ENCODE peak calls at places on chromosome 15, in six cellular contexts. One of them, this sample, is unnamed.

GRCh38 chr15:77370580-77370979 is 49.3 kb downstream of the PEAK1 start:
- DNase-seq in foreskin fibroblast: peak
- DNase-seq in psoas muscle: no peak
- DNase-seq in OCI-LY7: no peak
- DNase-seq in left lung: no peak
- DNase-seq in fibroblast of pulmonary artery: peak
- DNase-seq in this sample: no peak

GRCh38 chr15:71440479-71441071 is 325.3 kb downstream of the THSD4 start:
- DNase-seq in foreskin fibroblast: peak
- DNase-seq in fibroblast of pulmonary artery: peak
- DNase-seq in OCI-LY7: peak
- DNase-seq in left lung: no peak
- DNase-seq in psoas muscle: no peak
- DNase-seq in this sample: peak

GRCh38 chr15:91270747-91271146 is 170.7 kb downstream of the SV2B start:
- DNase-seq in OCI-LY7: no peak
- DNase-seq in fibroblast of pulmonary artery: no peak
- DNase-seq in left lung: no peak
- DNase-seq in psoas muscle: no peak
- DNase-seq in foreskin fibroblast: no peak
- DNase-seq in this sample: no peak

GRCh38 chr15:25830844-25831443 is 32.2 kb downstream of the ATP10A start:
- DNase-seq in fibroblast of pulmonary artery: peak
- DNase-seq in OCI-LY7: no peak
- DNase-seq in foreskin fibroblast: peak
- DNase-seq in left lung: no peak
- DNase-seq in psoas muscle: peak
- DNase-seq in this sample: peak

GRCh38 chr15:85582719-85583089 is 202.3 kb downstream of the AKAP13 start:
- DNase-seq in left lung: no peak
- DNase-seq in fibroblast of pulmonary artery: no peak
- DNase-seq in OCI-LY7: peak
- DNase-seq in psoas muscle: peak
- DNase-seq in foreskin fibroblast: peak
- DNase-seq in this sample: no peak

GRCh38 chr15:85494035-85494793 is 113.8 kb downstream of the AKAP13 start:
- DNase-seq in fibroblast of pulmonary artery: peak
- DNase-seq in left lung: no peak
- DNase-seq in OCI-LY7: no peak
- DNase-seq in foreskin fibroblast: peak
- DNase-seq in psoas muscle: no peak
- DNase-seq in this sample: peak

GRCh38 chr15:68792901-68793766 is 27.6 kb downstream of the ANP32A start:
- DNase-seq in left lung: peak
- DNase-seq in fibroblast of pulmonary artery: no peak
- DNase-seq in foreskin fibroblast: no peak
- DNase-seq in OCI-LY7: no peak
- DNase-seq in psoas muscle: no peak
- DNase-seq in this sample: peak

GRCh38 chr15:91214675-91215590 is 114.9 kb downstream of the SV2B start:
- DNase-seq in psoas muscle: no peak
- DNase-seq in foreskin fibroblast: no peak
- DNase-seq in OCI-LY7: no peak
- DNase-seq in left lung: no peak
- DNase-seq in fibroblast of pulmonary artery: no peak
- DNase-seq in this sample: no peak

GRCh38 chr15:87322223-87322622 is 934.3 kb downstream of the NTRK3 start:
- DNase-seq in OCI-LY7: no peak
- DNase-seq in left lung: no peak
- DNase-seq in foreskin fibroblast: no peak
- DNase-seq in fibroblast of pulmonary artery: no peak
- DNase-seq in psoas muscle: no peak
- DNase-seq in this sample: no peak

GRCh38 chr15:46309914-46310313 is 675.1 kb downstream of the SQOR start:
- DNase-seq in fibroblast of pulmonary artery: no peak
- DNase-seq in left lung: no peak
- DNase-seq in OCI-LY7: no peak
- DNase-seq in foreskin fibroblast: no peak
- DNase-seq in psoas muscle: no peak
- DNase-seq in this sample: no peak

GRCh38 chr15:43209059-43209824 is 11.6 kb downstream of the EPB42 start:
- DNase-seq in OCI-LY7: no peak
- DNase-seq in psoas muscle: no peak
- DNase-seq in left lung: no peak
- DNase-seq in foreskin fibroblast: peak
- DNase-seq in fibroblast of pulmonary artery: peak
- DNase-seq in this sample: peak

GRCh38 chr15:87940763-87941162 is 315.8 kb downstream of the NTRK3 start:
- DNase-seq in fibroblast of pulmonary artery: no peak
- DNase-seq in left lung: no peak
- DNase-seq in OCI-LY7: no peak
- DNase-seq in psoas muscle: no peak
- DNase-seq in foreskin fibroblast: no peak
- DNase-seq in this sample: no peak

GRCh38 chr15:25185791-25186190 is 231.0 kb downstream of the SNRPN start:
- DNase-seq in psoas muscle: peak
- DNase-seq in fibroblast of pulmonary artery: no peak
- DNase-seq in left lung: peak
- DNase-seq in foreskin fibroblast: no peak
- DNase-seq in OCI-LY7: no peak
- DNase-seq in this sample: no peak

GRCh38 chr15:29938701-29939340 is 116.6 kb upstream of the TJP1 start:
- DNase-seq in OCI-LY7: peak
- DNase-seq in left lung: no peak
- DNase-seq in fibroblast of pulmonary artery: no peak
- DNase-seq in foreskin fibroblast: peak
- DNase-seq in psoas muscle: no peak
- DNase-seq in this sample: peak

DNA sequence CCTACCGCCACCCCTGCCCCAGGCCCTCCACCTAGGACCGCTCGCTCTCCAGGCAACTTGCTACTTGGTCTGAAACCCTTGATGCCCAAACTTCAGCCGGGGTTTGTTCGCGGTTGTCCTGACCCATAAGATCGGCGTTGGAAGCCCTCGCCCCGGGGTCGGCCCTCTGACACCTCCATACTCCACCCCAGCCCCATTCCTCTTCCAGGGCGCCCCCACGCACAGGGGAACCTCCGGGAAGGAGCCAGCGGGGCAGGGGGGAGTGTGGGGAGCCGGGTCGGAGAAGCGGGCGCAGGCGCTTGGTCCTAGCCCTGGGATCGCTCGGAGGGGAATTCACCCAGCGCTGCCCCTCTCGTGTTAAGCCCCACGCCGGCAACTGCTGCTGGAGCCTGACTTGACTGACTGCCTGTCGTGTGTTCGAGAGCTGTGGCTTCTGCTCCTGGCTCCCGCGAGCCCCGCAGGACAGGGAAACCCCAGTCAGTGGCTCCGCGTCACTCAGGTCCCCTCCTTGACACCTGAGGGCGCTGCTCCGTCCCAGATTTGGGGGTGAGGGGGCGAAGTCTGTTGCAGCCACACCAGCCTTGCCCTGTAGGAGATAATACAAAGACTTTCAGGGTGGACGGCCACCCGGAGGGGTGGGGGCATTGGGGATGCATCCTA is 675 bp downstream of the RYR3 start:
- DNase-seq in fibroblast of pulmonary artery: no peak
- DNase-seq in OCI-LY7: no peak
- DNase-seq in psoas muscle: peak
- DNase-seq in left lung: peak
- DNase-seq in foreskin fibroblast: no peak
- DNase-seq in this sample: peak
- H3K4me3 ChIP-seq in fibroblast of pulmonary artery: no peak
- H3K4me3 ChIP-seq in OCI-LY7: no peak
- H3K4me3 ChIP-seq in psoas muscle: peak
- H3K4me3 ChIP-seq in left lung: no peak
- H3K4me3 ChIP-seq in foreskin fibroblast: no peak
- H3K4me3 ChIP-seq in this sample: no peak

GRCh38 chr15:70141376-70142071 is 43.8 kb upstream of the TLE3 start:
- DNase-seq in fibroblast of pulmonary artery: no peak
- DNase-seq in psoas muscle: no peak
- DNase-seq in left lung: no peak
- DNase-seq in foreskin fibroblast: no peak
- DNase-seq in OCI-LY7: no peak
- DNase-seq in this sample: no peak
- H3K4me3 ChIP-seq in fibroblast of pulmonary artery: no peak
- H3K4me3 ChIP-seq in psoas muscle: no peak
- H3K4me3 ChIP-seq in left lung: peak
- H3K4me3 ChIP-seq in foreskin fibroblast: peak
- H3K4me3 ChIP-seq in OCI-LY7: no peak
- H3K4me3 ChIP-seq in this sample: no peak

DNA sequence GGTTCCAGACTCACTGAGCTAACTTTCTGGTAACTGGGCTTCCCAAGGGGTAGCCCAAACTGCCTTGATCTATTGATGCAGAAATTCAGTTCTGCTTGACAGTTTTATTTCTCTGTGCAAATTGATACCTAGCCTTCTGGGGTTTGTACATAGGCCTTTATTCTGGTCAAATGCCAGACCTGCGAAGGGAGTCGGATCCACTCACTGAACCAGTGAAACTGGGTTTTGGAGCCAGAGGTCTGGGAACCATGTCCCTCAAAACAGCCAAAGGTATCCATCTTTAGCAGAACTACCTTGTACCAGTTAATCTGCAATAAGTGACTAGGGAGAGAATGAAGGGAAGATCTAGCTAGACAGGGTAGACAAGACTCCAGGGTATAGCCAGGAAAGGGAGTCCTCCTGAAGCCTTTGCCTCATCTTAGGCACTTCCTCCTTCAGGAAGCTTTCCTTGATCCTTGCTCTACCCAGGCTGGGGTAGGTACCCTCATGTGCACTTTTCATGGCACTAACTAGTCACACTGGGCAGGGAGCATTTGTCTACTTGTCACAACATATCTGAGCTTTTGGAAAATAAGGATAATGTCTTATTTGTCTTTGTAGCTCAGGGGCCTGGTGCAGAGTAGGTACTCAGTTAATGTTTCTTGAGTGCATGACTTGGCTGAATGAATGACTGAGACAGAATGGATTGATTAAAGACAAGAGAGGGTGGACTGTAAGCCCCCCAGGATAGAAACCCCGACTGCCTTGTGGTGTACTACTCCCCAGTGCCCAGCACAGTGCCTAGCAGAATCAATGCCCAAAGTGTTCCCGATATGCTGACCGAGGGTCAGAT is 1.4 kb upstream of the SNX33 start:
- DNase-seq in foreskin fibroblast: peak
- DNase-seq in OCI-LY7: no peak
- DNase-seq in left lung: no peak
- DNase-seq in fibroblast of pulmonary artery: no peak
- DNase-seq in psoas muscle: no peak
- DNase-seq in this sample: no peak
- H3K4me3 ChIP-seq in foreskin fibroblast: peak
- H3K4me3 ChIP-seq in OCI-LY7: no peak
- H3K4me3 ChIP-seq in left lung: peak
- H3K4me3 ChIP-seq in fibroblast of pulmonary artery: peak
- H3K4me3 ChIP-seq in psoas muscle: peak
- H3K4me3 ChIP-seq in this sample: peak

GRCh38 chr15:28099555-28100140 is 533 bp upstream of the OCA2 start:
- DNase-seq in OCI-LY7: no peak
- DNase-seq in foreskin fibroblast: no peak
- DNase-seq in left lung: no peak
- DNase-seq in psoas muscle: no peak
- DNase-seq in fibroblast of pulmonary artery: no peak
- DNase-seq in this sample: no peak
- H3K4me3 ChIP-seq in OCI-LY7: no peak
- H3K4me3 ChIP-seq in foreskin fibroblast: peak
- H3K4me3 ChIP-seq in left lung: peak
- H3K4me3 ChIP-seq in psoas muscle: peak
- H3K4me3 ChIP-seq in fibroblast of pulmonary artery: peak
- H3K4me3 ChIP-seq in this sample: no peak

GRCh38 chr15:50206020-50206419 is 24.0 kb downstream of the SLC27A2 start:
- DNase-seq in fibroblast of pulmonary artery: no peak
- DNase-seq in psoas muscle: no peak
- DNase-seq in left lung: no peak
- DNase-seq in foreskin fibroblast: no peak
- DNase-seq in OCI-LY7: no peak
- DNase-seq in this sample: no peak

DNA sequence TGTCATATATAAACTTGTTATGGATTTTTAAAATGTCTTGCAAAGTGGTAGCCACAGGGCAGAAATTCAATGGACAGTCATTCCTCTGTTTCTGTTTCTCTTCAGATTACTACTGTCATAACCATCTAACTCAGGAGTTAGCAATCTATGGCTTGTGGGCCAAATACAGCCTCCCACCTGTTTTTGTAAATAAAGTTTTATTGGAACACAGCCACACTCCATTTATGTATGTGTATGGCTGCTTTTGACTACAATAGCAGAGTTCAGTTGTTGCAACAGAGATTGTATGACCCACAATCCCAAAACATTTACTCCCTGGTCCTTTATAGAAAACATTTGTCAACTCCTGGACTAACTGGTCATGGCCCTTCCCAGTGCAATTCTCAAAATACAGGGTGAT is 20.0 kb downstream of the SLC27A2 start:
- DNase-seq in psoas muscle: no peak
- DNase-seq in left lung: no peak
- DNase-seq in fibroblast of pulmonary artery: no peak
- DNase-seq in OCI-LY7: no peak
- DNase-seq in foreskin fibroblast: no peak
- DNase-seq in this sample: no peak
- H3K4me3 ChIP-seq in psoas muscle: no peak
- H3K4me3 ChIP-seq in left lung: no peak
- H3K4me3 ChIP-seq in fibroblast of pulmonary artery: no peak
- H3K4me3 ChIP-seq in OCI-LY7: no peak
- H3K4me3 ChIP-seq in foreskin fibroblast: no peak
- H3K4me3 ChIP-seq in this sample: no peak

DNA sequence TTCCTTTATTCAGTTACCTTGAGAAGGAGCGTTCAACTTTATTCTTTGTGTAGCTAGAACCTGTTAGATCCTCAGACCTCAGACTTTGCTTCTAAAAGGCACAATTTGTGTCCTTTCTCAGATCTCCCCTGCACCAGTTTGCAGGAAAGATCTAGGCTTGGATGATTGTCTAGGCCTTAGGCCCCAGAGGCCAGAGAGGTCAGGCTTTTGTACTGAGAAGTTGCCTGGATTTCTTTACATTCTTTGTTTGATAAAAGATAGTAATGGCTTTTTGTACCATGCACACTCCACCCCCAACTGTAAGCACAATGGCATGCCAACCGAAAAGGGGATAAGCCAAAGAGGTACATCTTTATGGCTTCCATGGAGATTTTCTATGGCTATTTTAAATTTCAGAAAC is 719.6 kb upstream of the NR2F2 start:
- DNase-seq in foreskin fibroblast: no peak
- DNase-seq in fibroblast of pulmonary artery: no peak
- DNase-seq in psoas muscle: no peak
- DNase-seq in left lung: no peak
- DNase-seq in OCI-LY7: no peak
- DNase-seq in this sample: no peak
- H3K4me3 ChIP-seq in foreskin fibroblast: no peak
- H3K4me3 ChIP-seq in fibroblast of pulmonary artery: no peak
- H3K4me3 ChIP-seq in psoas muscle: no peak
- H3K4me3 ChIP-seq in left lung: no peak
- H3K4me3 ChIP-seq in OCI-LY7: no peak
- H3K4me3 ChIP-seq in this sample: no peak

GRCh38 chr15:78642341-78642740 is 1.3 kb upstream of the CHRNB4 start:
- DNase-seq in fibroblast of pulmonary artery: no peak
- DNase-seq in left lung: no peak
- DNase-seq in OCI-LY7: no peak
- DNase-seq in psoas muscle: no peak
- DNase-seq in foreskin fibroblast: no peak
- DNase-seq in this sample: no peak
- H3K4me3 ChIP-seq in fibroblast of pulmonary artery: no peak
- H3K4me3 ChIP-seq in left lung: no peak
- H3K4me3 ChIP-seq in OCI-LY7: no peak
- H3K4me3 ChIP-seq in psoas muscle: no peak
- H3K4me3 ChIP-seq in foreskin fibroblast: no peak
- H3K4me3 ChIP-seq in this sample: no peak

This sample was measured in epithelial cell of esophagus.